ENCODE peak calls at places on chromosomes 6 and 20, in five cellular contexts. One of them, this sample, is unnamed.

GRCh38 chr20:13839421-13840092 is 54.7 kb downstream of the NDUFAF5 start:
- DNase-seq in Caki2: no peak
- DNase-seq in AG10803: peak
- DNase-seq in RWPE1: no peak
- DNase-seq in NCI-H1417: no peak
- DNase-seq in this sample: no peak

GRCh38 chr6:154950979-154951378 is 44.1 kb upstream of the TIAM2 start:
- DNase-seq in AG10803: no peak
- DNase-seq in NCI-H1417: no peak
- DNase-seq in RWPE1: no peak
- DNase-seq in Caki2: no peak
- DNase-seq in this sample: no peak

GRCh38 chr6:168609026-168609685 is 168.2 kb downstream of the SMOC2 start:
- DNase-seq in NCI-H1417: no peak
- DNase-seq in RWPE1: peak
- DNase-seq in AG10803: no peak
- DNase-seq in Caki2: no peak
- DNase-seq in this sample: no peak

GRCh38 chr6:164331026-164331425 is 916.5 kb downstream of the QKI start:
- DNase-seq in AG10803: no peak
- DNase-seq in RWPE1: no peak
- DNase-seq in Caki2: no peak
- DNase-seq in NCI-H1417: no peak
- DNase-seq in this sample: no peak

GRCh38 chr20:46720019-46720418 is 10.6 kb downstream of the SLC2A10 start:
- DNase-seq in Caki2: no peak
- DNase-seq in RWPE1: no peak
- DNase-seq in NCI-H1417: no peak
- DNase-seq in AG10803: no peak
- DNase-seq in this sample: no peak

GRCh38 chr6:41759905-41760579 is 12.8 kb upstream of the PGC start:
- DNase-seq in Caki2: no peak
- DNase-seq in AG10803: no peak
- DNase-seq in NCI-H1417: no peak
- DNase-seq in RWPE1: no peak
- DNase-seq in this sample: peak

GRCh38 chr20:665276-665675 is 10.3 kb downstream of the SCRT2 start:
- DNase-seq in RWPE1: no peak
- DNase-seq in Caki2: no peak
- DNase-seq in NCI-H1417: no peak
- DNase-seq in AG10803: no peak
- DNase-seq in this sample: no peak

GRCh38 chr6:135192256-135193174 is 11.4 kb downstream of the MYB start:
- DNase-seq in RWPE1: no peak
- DNase-seq in Caki2: no peak
- DNase-seq in AG10803: no peak
- DNase-seq in NCI-H1417: no peak
- DNase-seq in this sample: no peak

GRCh38 chr6:641225-641985 is 15.5 kb downstream of the HUS1B start:
- DNase-seq in RWPE1: no peak
- DNase-seq in NCI-H1417: no peak
- DNase-seq in Caki2: no peak
- DNase-seq in AG10803: no peak
- DNase-seq in this sample: no peak

GRCh38 chr20:1711266-1711665 is 53.7 kb upstream of the SIRPG start:
- DNase-seq in AG10803: no peak
- DNase-seq in Caki2: no peak
- DNase-seq in RWPE1: no peak
- DNase-seq in NCI-H1417: no peak
- DNase-seq in this sample: no peak

GRCh38 chr6:166929534-166930189 is 26.7 kb downstream of the RNASET2 start:
- DNase-seq in NCI-H1417: no peak
- DNase-seq in Caki2: no peak
- DNase-seq in RWPE1: no peak
- DNase-seq in AG10803: no peak
- DNase-seq in this sample: no peak

GRCh38 chr6:16765235-16765634 is 4.0 kb upstream of the ATXN1 start:
- DNase-seq in AG10803: no peak
- DNase-seq in RWPE1: no peak
- DNase-seq in Caki2: no peak
- DNase-seq in NCI-H1417: no peak
- DNase-seq in this sample: no peak

GRCh38 chr6:24760210-24760609 is 14.5 kb upstream of the GMNN start:
- DNase-seq in RWPE1: no peak
- DNase-seq in AG10803: no peak
- DNase-seq in NCI-H1417: no peak
- DNase-seq in Caki2: no peak
- DNase-seq in this sample: no peak

GRCh38 chr6:106510090-106510970 is 119.0 kb downstream of the RTN4IP1 start:
- DNase-seq in RWPE1: peak
- DNase-seq in Caki2: peak
- DNase-seq in NCI-H1417: peak
- DNase-seq in AG10803: no peak
- DNase-seq in this sample: peak

GRCh38 chr6:109349419-109349987 is 32.8 kb downstream of the CD164 start:
- DNase-seq in AG10803: peak
- DNase-seq in Caki2: no peak
- DNase-seq in NCI-H1417: peak
- DNase-seq in RWPE1: peak
- DNase-seq in this sample: no peak

GRCh38 chr20:20241966-20242365 is 125.9 kb upstream of the INSM1 start:
- DNase-seq in NCI-H1417: peak
- DNase-seq in RWPE1: no peak
- DNase-seq in Caki2: no peak
- DNase-seq in AG10803: no peak
- DNase-seq in this sample: no peak